ENCODE peak calls at places on chromosomes 13 and 19, in seven cellular contexts. L is HepG2, O is A549, S is transverse colon, D is tibial nerve, K is K562, A is suprapubic skin. X is an unnamed sample.
A peak's percentile ranks its signal among the peaks of the same experiment; 100 is the strongest.

GRCh38 chr19:12665281-12665573 is 1.3 kb downstream of the MAN2B1 start:
- DNase-seq in S (peak; percentile 58), D (peak; percentile 25), O (no peak), K (no peak), L (no peak), A (peak; percentile 67), X (no peak)

GRCh38 chr19:2274937-2275535 is 6.9 kb downstream of the PEAK3 start:
- DNase-seq in A (peak; percentile 78), S (peak; percentile 80), O (peak; percentile 69), L (peak; percentile 73), K (peak; percentile 71), D (no peak), X (peak; percentile 83)

GRCh38 chr19:18435185-18435841 is 2.6 kb downstream of the ISYNA1 start:
- DNase-seq in K (no peak), O (no peak), D (no peak), A (no peak), L (no peak), S (no peak), X (no peak)

GRCh38 chr19:1245884-1246816 is 2.2 kb upstream of the MIDN start:
- DNase-seq in S (peak; percentile 88), A (peak; percentile 86), L (peak; percentile 88), O (no peak), D (no peak), K (no peak), X (peak; percentile 90)

GRCh38 chr19:17236414-17236716 is 9.4 kb downstream of the NR2F6 start:
- DNase-seq in K (no peak), D (no peak), L (no peak), S (peak; percentile 55), O (no peak), A (no peak), X (no peak)

GRCh38 chr19:50549927-50550593 is 18.2 kb downstream of the LRRC4B start:
- DNase-seq in L (no peak), D (no peak), A (no peak), K (no peak), S (no peak), O (no peak), X (no peak)

GRCh38 chr13:44101347-44102083 is 221.8 kb downstream of the LACC1 start:
- DNase-seq in O (no peak), S (no peak), L (no peak), A (no peak), K (no peak), D (no peak), X (no peak)

GRCh38 chr13:108777421-108778420 is 148.3 kb downstream of the MYO16 start:
- DNase-seq in O (peak; percentile 47), K (no peak), L (peak; percentile 3), D (no peak), A (no peak), S (no peak), X (no peak)

GRCh38 chr19:13764101-13764807 is at the start of gene MRI1:
- DNase-seq in S (peak; percentile 83), A (peak; percentile 89), K (peak; percentile 88), D (peak; percentile 60), L (peak; percentile 39), O (peak; percentile 65), X (peak; percentile 92)

GRCh38 chr13:95676775-95677563 is at the start of gene DNAJC3:
- DNase-seq in D (peak; percentile 97), A (peak; percentile 99), S (peak; percentile 99), L (peak; percentile 92), K (peak; percentile 95), O (peak; percentile 86), X (peak; percentile 100)

GRCh38 chr19:28217064-28217463 is 995.9 kb downstream of the UQCRFS1 start:
- DNase-seq in L (no peak), S (no peak), O (no peak), D (no peak), K (no peak), A (no peak), X (no peak)

GRCh38 chr13:66216723-66217122 is 1013.4 kb downstream of the PCDH9 start:
- DNase-seq in O (no peak), L (no peak), A (no peak), S (no peak), D (no peak), K (no peak), X (no peak)

GRCh38 chr19:30229524-30230174 is 142.5 kb upstream of the ZNF536 start:
- DNase-seq in S (no peak), K (no peak), O (no peak), L (no peak), D (no peak), A (no peak), X (no peak)

GRCh38 chr19:15260939-15261338 is 28.7 kb upstream of the EPHX3 start:
- DNase-seq in K (no peak), S (no peak), L (no peak), O (no peak), D (no peak), A (no peak), X (no peak)

GRCh38 chr19:19463348-19464117 is 51.8 kb downstream of the TSSK6 start:
- DNase-seq in A (peak; percentile 81), S (no peak), K (no peak), L (no peak), D (no peak), O (no peak), X (peak; percentile 77)
- H3K27ac ChIP-seq in A (peak overlapping the region; percentile 78), S (peak overlapping the region; percentile 76), K (peak overlapping the region; percentile 31), L (no peak overlapping the region), D (peak overlapping the region; percentile 23), O (peak overlapping the region; percentile 22), X (peak overlapping the region; percentile 82)

DNA sequence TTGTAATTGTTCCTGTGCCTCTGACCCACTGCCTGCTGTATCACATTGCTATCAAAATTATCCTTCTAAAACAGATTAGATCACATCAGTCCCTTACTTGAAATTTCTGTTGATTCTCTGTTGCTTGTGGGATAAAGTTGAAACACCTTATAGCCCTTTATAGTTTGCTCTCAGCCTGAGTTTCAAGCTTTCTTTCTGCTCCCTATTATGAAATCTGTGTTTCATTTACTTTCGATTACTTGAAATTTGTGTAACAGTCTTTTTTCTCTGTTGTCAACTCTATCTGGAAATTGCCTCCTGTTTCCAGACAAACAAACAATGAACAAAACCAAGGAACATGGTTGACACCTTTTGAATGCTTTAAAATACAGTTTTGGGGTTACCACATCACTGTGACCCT is 167.9 kb downstream of the PDS5B start:
- DNase-seq in L (no peak), O (no peak), S (no peak), K (no peak), D (no peak), A (no peak), X (no peak)
- TF ChIP-seq EP300 in L (no peak), O (no peak), S (no peak), K (no peak), D (no peak), A (no peak), X (no peak)

DNA sequence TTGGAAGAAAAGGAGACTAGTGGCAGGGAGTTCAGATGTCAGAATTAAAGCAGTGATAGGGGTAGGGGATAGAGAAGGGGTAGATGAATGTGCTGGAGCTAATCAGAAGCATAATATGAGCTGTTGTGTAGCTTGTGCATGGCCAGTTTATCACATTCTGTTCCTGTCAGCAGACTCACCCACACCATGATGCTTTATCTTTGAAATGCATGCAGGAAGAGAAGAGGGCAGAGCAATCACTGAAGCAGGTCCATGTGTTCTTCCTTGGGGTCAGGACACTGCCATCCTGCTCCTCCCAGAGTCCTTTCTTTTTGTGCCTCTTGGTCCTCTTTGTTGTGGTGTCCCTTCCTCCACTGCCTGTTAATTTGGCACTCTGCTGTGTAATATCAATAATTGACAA is 5.8 kb downstream of the CHAMP1 start:
- DNase-seq in A (no peak), L (no peak), S (no peak), D (no peak), K (peak; percentile 70), O (no peak), X (no peak)
- H3K4me1 ChIP-seq in A (peaks cover 40% of the 10 kb centered on the region), L (peaks cover 51% of the 10 kb centered on the region), S (peaks cover 48% of the 10 kb centered on the region), D (no peaks in the 10 kb centered on the region), K (peaks cover 20% of the 10 kb centered on the region), O (peaks cover 11% of the 10 kb centered on the region), X (peaks cover 53% of the 10 kb centered on the region)

GRCh38 chr13:99043700-99044300 is 65.9 kb upstream of the DOCK9 start:
- DNase-seq in K (no peak), D (no peak), L (no peak), S (no peak), A (no peak), O (no peak), X (no peak)
- H3K27ac ChIP-seq in K (no peak overlapping the region), D (no peak overlapping the region), L (no peak overlapping the region), S (no peak overlapping the region), A (no peak overlapping the region), O (no peak overlapping the region), X (no peak overlapping the region)

GRCh38 chr13:68027311-68027710 is 797.2 kb upstream of the PCDH9 start:
- DNase-seq in O (no peak), S (no peak), A (no peak), K (no peak), D (no peak), L (no peak), X (no peak)

GRCh38 chr13:68023838-68024581 is 793.9 kb upstream of the PCDH9 start:
- DNase-seq in S (peak; percentile 13), K (no peak), O (no peak), D (no peak), L (no peak), A (no peak), X (no peak)

GRCh38 chr13:68026077-68026476 is 795.9 kb upstream of the PCDH9 start:
- DNase-seq in K (no peak), A (no peak), S (no peak), L (no peak), D (no peak), O (no peak), X (no peak)

GRCh38 chr13:68030152-68030809 is 800.1 kb upstream of the PCDH9 start:
- DNase-seq in A (no peak), O (no peak), K (no peak), S (no peak), D (no peak), L (no peak), X (no peak)

DNA sequence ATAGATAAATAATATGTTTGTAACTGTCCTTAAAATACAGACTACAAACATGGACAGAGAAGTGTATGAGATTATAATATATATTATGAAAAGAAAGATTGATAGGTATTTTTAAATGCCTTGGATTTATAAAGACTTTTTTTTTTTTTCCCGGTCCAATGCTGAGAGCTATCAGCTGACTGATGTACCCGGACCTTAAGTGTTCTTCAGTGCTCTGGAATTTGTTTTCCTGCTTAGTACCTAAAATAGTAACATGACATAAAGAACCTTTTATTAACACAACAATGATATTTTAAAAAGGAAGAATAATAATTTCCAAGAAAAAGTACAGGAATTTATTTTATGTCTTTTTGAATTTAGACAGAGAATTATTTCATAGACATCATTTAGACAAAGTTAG is 795.5 kb upstream of the PCDH9 start:
- DNase-seq in S (no peak), K (no peak), O (no peak), D (no peak), A (no peak), L (no peak), X (no peak)
- TF ChIP-seq EP300 in S (no peak), K (no peak), O (no peak), D (no peak), A (no peak), L (no peak), X (no peak)

GRCh38 chr13:50914848-50915247 is 5.3 kb downstream of the RNASEH2B start:
- DNase-seq in A (no peak), S (no peak), O (no peak), D (no peak), K (no peak), L (no peak), X (no peak)
- H3K4me1 ChIP-seq in A (peaks cover 31% of the 10 kb centered on the region), S (peaks cover 72% of the 10 kb centered on the region), O (peaks cover 18% of the 10 kb centered on the region), D (no peaks in the 10 kb centered on the region), K (peaks cover 16% of the 10 kb centered on the region), L (peaks cover 21% of the 10 kb centered on the region), X (peaks cover 52% of the 10 kb centered on the region)